ENCODE peak calls at places on chromosomes 6 and 20, in nine cellular contexts. Z is hypothalamus, K is pancreas, C is GM04504, A is GM20000, S is LoVo, I is heart right ventricle, R is GM06990, L is cardiac fibroblast. Y is an unnamed sample.

GRCh38 chr20:13546497-13547131 is 92.1 kb downstream of the TASP1 start:
- DNase-seq in Z (peak), K (peak), C (peak), A (peak), S (peak), I (peak), R (no peak), L (peak), Y (peak)

GRCh38 chr6:21360353-21360752 is 233.2 kb upstream of the SOX4 start:
- DNase-seq in Z (no peak), K (no peak), C (no peak), A (peak), S (peak), I (no peak), R (no peak), L (no peak), Y (peak)

GRCh38 chr6:133242761-133243590 is 1.8 kb downstream of the EYA4 start:
- DNase-seq in Z (no peak), K (no peak), C (no peak), A (no peak), S (no peak), I (peak), R (peak), L (no peak), Y (no peak)

GRCh38 chr6:149235130-149235561 is 82.4 kb upstream of the TAB2 start:
- DNase-seq in Z (no peak), K (peak), C (no peak), A (peak), S (peak), I (no peak), R (no peak), L (peak), Y (no peak)

GRCh38 chr20:39778431-39778830 is 816.3 kb downstream of the DHX35 start:
- DNase-seq in Z (no peak), K (no peak), C (no peak), A (no peak), S (no peak), I (no peak), R (no peak), L (no peak), Y (no peak)

GRCh38 chr6:169026175-169026574 is 227.5 kb downstream of the THBS2 start:
- DNase-seq in Z (no peak), K (no peak), C (no peak), A (no peak), S (no peak), I (no peak), R (no peak), L (no peak), Y (no peak)

GRCh38 chr20:64280460-64280843 is 24.9 kb downstream of the PCMTD2 start:
- DNase-seq in Z (no peak), K (no peak), C (no peak), A (no peak), S (no peak), I (no peak), R (no peak), L (no peak), Y (no peak)

GRCh38 chr6:1103027-1103426 is 208.9 kb upstream of the FOXQ1 start:
- DNase-seq in Z (no peak), K (no peak), C (no peak), A (no peak), S (no peak), I (no peak), R (no peak), L (no peak), Y (no peak)

GRCh38 chr6:169073311-169073710 is 180.3 kb downstream of the THBS2 start:
- DNase-seq in Z (no peak), K (no peak), C (peak), A (no peak), S (peak), I (no peak), R (no peak), L (peak), Y (no peak)

GRCh38 chr6:80338201-80338836 is 231.8 kb downstream of the BCKDHB start:
- DNase-seq in Z (peak), K (peak), C (no peak), A (peak), S (peak), I (peak), R (peak), L (peak), Y (peak)

GRCh38 chr6:35400901-35401311 is 51.2 kb upstream of the FANCE start:
- DNase-seq in Z (no peak), K (peak), C (no peak), A (no peak), S (peak), I (no peak), R (no peak), L (peak), Y (no peak)

GRCh38 chr6:144064831-144065668 is 30.3 kb downstream of the SF3B5 start:
- DNase-seq in Z (no peak), K (peak), C (no peak), A (peak), S (peak), I (no peak), R (no peak), L (no peak), Y (no peak)

GRCh38 chr20:38156888-38157634 is 8.0 kb downstream of the TGM2 start:
- DNase-seq in Z (no peak), K (no peak), C (no peak), A (no peak), S (no peak), I (peak), R (no peak), L (peak), Y (no peak)

GRCh38 chr6:111280445-111280844 is 193.1 kb downstream of the SLC16A10 start:
- DNase-seq in Z (no peak), K (no peak), C (no peak), A (no peak), S (no peak), I (no peak), R (no peak), L (no peak), Y (no peak)

GRCh38 chr6:43989556-43990248 is 137.6 kb downstream of the MRPL14 start:
- DNase-seq in Z (no peak), K (no peak), C (no peak), A (no peak), S (no peak), I (no peak), R (no peak), L (no peak), Y (no peak)

GRCh38 chr6:6678185-6678671 is 89.7 kb downstream of the LY86 start:
- DNase-seq in Z (no peak), K (no peak), C (no peak), A (no peak), S (peak), I (no peak), R (no peak), L (peak), Y (no peak)

GRCh38 chr6:152240436-152240835 is 396.7 kb downstream of the SYNE1 start:
- DNase-seq in Z (no peak), K (no peak), C (no peak), A (no peak), S (no peak), I (no peak), R (no peak), L (no peak), Y (no peak)

GRCh38 chr6:16334671-16335070 is 96.3 kb downstream of the GMPR start:
- DNase-seq in Z (no peak), K (no peak), C (peak), A (no peak), S (no peak), I (no peak), R (no peak), L (peak), Y (no peak)

GRCh38 chr6:145028144-145028818 is 707.0 kb downstream of the EPM2A start:
- DNase-seq in Z (no peak), K (no peak), C (peak), A (peak), S (peak), I (no peak), R (no peak), L (peak), Y (peak)

GRCh38 chr6:43627008-43627825 is 1.8 kb downstream of the GTPBP2 start:
- DNase-seq in Z (peak), K (peak), C (peak), A (no peak), S (peak), I (no peak), R (no peak), L (peak), Y (peak)

GRCh38 chr20:63618291-63618980 is 8.5 kb downstream of the GMEB2 start:
- DNase-seq in Z (no peak), K (no peak), C (no peak), A (no peak), S (no peak), I (no peak), R (no peak), L (no peak), Y (no peak)

GRCh38 chr6:13446371-13446770 is 41.0 kb downstream of the GFOD1 start:
- DNase-seq in Z (no peak), K (no peak), C (no peak), A (no peak), S (no peak), I (no peak), R (no peak), L (no peak), Y (no peak)

GRCh38 chr20:63290677-63291472 is 2.1 kb upstream of the COL20A1 start:
- DNase-seq in Z (no peak), K (peak), C (no peak), A (peak), S (peak), I (peak), R (peak), L (peak), Y (no peak)

GRCh38 chr6:97053643-97054411 is 129.3 kb downstream of the KLHL32 start:
- DNase-seq in Z (no peak), K (no peak), C (no peak), A (no peak), S (peak), I (no peak), R (no peak), L (peak), Y (no peak)

GRCh38 chr6:152461556-152461955 is 175.6 kb downstream of the SYNE1 start:
- DNase-seq in Z (no peak), K (no peak), C (no peak), A (no peak), S (no peak), I (no peak), R (no peak), L (peak), Y (no peak)

GRCh38 chr6:94196891-94197290 is 777.5 kb upstream of the EPHA7 start:
- DNase-seq in Z (no peak), K (no peak), C (no peak), A (no peak), S (no peak), I (no peak), R (no peak), L (no peak), Y (no peak)

GRCh38 chr20:31608256-31608980 is 3.3 kb downstream of the ID1 start:
- DNase-seq in Z (peak), K (peak), C (no peak), A (peak), S (peak), I (peak), R (no peak), L (peak), Y (no peak)

GRCh38 chr6:43992783-43993505 is 134.3 kb downstream of the MRPL14 start:
- DNase-seq in Z (no peak), K (peak), C (no peak), A (no peak), S (no peak), I (peak), R (no peak), L (no peak), Y (no peak)